ENCODE peak calls at places on chromosomes 7 and 10, in five cellular contexts. One of them, this sample, is unnamed.

GRCh38 chr7:26492816-26493215 is 201.2 kb downstream of the SNX10 start:
- DNase-seq in NCI-H524: peak; percentile 64
- DNase-seq in Calu3: no peak
- DNase-seq in RWPE1: no peak
- DNase-seq in D721Med: no peak
- DNase-seq in this sample: no peak

GRCh38 chr10:122703483-122704448 is 4.1 kb upstream of the C10orf120 start:
- DNase-seq in NCI-H524: peak; percentile 33
- DNase-seq in Calu3: peak; percentile 75
- DNase-seq in RWPE1: peak; percentile 90
- DNase-seq in D721Med: peak; percentile 19
- DNase-seq in this sample: peak; percentile 81

GRCh38 chr7:156026076-156027002 is 214.1 kb upstream of the SHH start:
- DNase-seq in NCI-H524: no peak
- DNase-seq in Calu3: no peak
- DNase-seq in RWPE1: no peak
- DNase-seq in D721Med: no peak
- DNase-seq in this sample: peak; percentile 40

GRCh38 chr10:130105724-130106123 is 4.9 kb downstream of the C10orf143 start:
- DNase-seq in NCI-H524: no peak
- DNase-seq in Calu3: no peak
- DNase-seq in RWPE1: no peak
- DNase-seq in D721Med: no peak
- DNase-seq in this sample: no peak

GRCh38 chr7:135100856-135101255 is 47.0 kb upstream of the TMEM140 start:
- DNase-seq in NCI-H524: no peak
- DNase-seq in Calu3: no peak
- DNase-seq in RWPE1: no peak
- DNase-seq in D721Med: no peak
- DNase-seq in this sample: peak; percentile 29

GRCh38 chr7:20350518-20350951 is 19.8 kb downstream of the ITGB8 start:
- DNase-seq in NCI-H524: no peak
- DNase-seq in Calu3: no peak
- DNase-seq in RWPE1: no peak
- DNase-seq in D721Med: no peak
- DNase-seq in this sample: no peak

GRCh38 chr7:101906291-101907260 is 89.2 kb downstream of the CUX1 start:
- DNase-seq in NCI-H524: no peak
- DNase-seq in Calu3: no peak
- DNase-seq in RWPE1: no peak
- DNase-seq in D721Med: no peak
- DNase-seq in this sample: no peak

GRCh38 chr10:48317321-48317990 is 11.0 kb downstream of the MAPK8 start:
- DNase-seq in NCI-H524: no peak
- DNase-seq in Calu3: no peak
- DNase-seq in RWPE1: no peak
- DNase-seq in D721Med: no peak
- DNase-seq in this sample: no peak

GRCh38 chr10:110497438-110498086 is at the start of gene DUSP5:
- DNase-seq in NCI-H524: peak; percentile 43
- DNase-seq in Calu3: peak; percentile 90
- DNase-seq in RWPE1: peak; percentile 96
- DNase-seq in D721Med: peak; percentile 48
- DNase-seq in this sample: peak; percentile 96

GRCh38 chr7:73451780-73452398 is 18.3 kb downstream of the FZD9 start:
- DNase-seq in NCI-H524: no peak
- DNase-seq in Calu3: peak; percentile 24
- DNase-seq in RWPE1: peak; percentile 60
- DNase-seq in D721Med: no peak
- DNase-seq in this sample: peak; percentile 75

GRCh38 chr7:2048531-2048930 is 184.2 kb downstream of the MAD1L1 start:
- DNase-seq in NCI-H524: no peak
- DNase-seq in Calu3: no peak
- DNase-seq in RWPE1: no peak
- DNase-seq in D721Med: no peak
- DNase-seq in this sample: no peak

GRCh38 chr7:1854521-1855395 is 184.7 kb downstream of the ELFN1 start:
- DNase-seq in NCI-H524: no peak
- DNase-seq in Calu3: no peak
- DNase-seq in RWPE1: no peak
- DNase-seq in D721Med: no peak
- DNase-seq in this sample: no peak

GRCh38 chr10:4688168-4688567 is 137.8 kb upstream of the AKR1E2 start:
- DNase-seq in NCI-H524: no peak
- DNase-seq in Calu3: no peak
- DNase-seq in RWPE1: no peak
- DNase-seq in D721Med: no peak
- DNase-seq in this sample: no peak